ENCODE peak calls at places on chromosome 1, in ten cellular contexts. T, E, O, P, W, B, A, M, Q and C are unnamed samples.

GRCh38 chr1:156155760-156156495 is 2.5 kb downstream of the SEMA4A start:
- DNase-seq in T (no peak), E (no peak), O (no peak), P (no peak), W (no peak), B (no peak), A (no peak), M (no peak), Q (no peak), C (no peak)

GRCh38 chr1:188594542-188595235 is 1765.9 kb downstream of the PLA2G4A start:
- DNase-seq in T (no peak), E (no peak), O (no peak), P (no peak), W (peak), B (no peak), A (no peak), M (no peak), Q (no peak), C (no peak)

GRCh38 chr1:218284377-218284916 is 646 bp upstream of the RRP15 start:
- DNase-seq in T (no peak), E (peak), O (no peak), P (no peak), W (peak), B (no peak), A (no peak), M (peak), Q (no peak), C (no peak)

GRCh38 chr1:216984536-216984935 is 261.3 kb upstream of the ESRRG start:
- DNase-seq in T (no peak), E (no peak), O (no peak), P (no peak), W (no peak), B (no peak), A (no peak), M (no peak), Q (no peak), C (no peak)

GRCh38 chr1:159197767-159198557 is 6.7 kb upstream of the ACKR1 start:
- DNase-seq in T (no peak), E (peak), O (peak), P (peak), W (peak), B (peak), A (peak), M (peak), Q (peak), C (no peak)

GRCh38 chr1:41751804-41752513 is 166.8 kb downstream of the HIVEP3 start:
- DNase-seq in T (no peak), E (no peak), O (peak), P (no peak), W (no peak), B (no peak), A (no peak), M (no peak), Q (no peak), C (no peak)

GRCh38 chr1:153384996-153385580 is 5.8 kb downstream of the S100A8 start:
- DNase-seq in T (no peak), E (no peak), O (no peak), P (no peak), W (peak), B (no peak), A (no peak), M (no peak), Q (no peak), C (no peak)

GRCh38 chr1:189289346-189289745 is 1188.3 kb downstream of the BRINP3 start:
- DNase-seq in T (no peak), E (no peak), O (no peak), P (no peak), W (no peak), B (no peak), A (no peak), M (no peak), Q (no peak), C (no peak)

GRCh38 chr1:64545118-64545916 is 75.4 kb downstream of the CACHD1 start:
- DNase-seq in T (no peak), E (no peak), O (no peak), P (no peak), W (peak), B (no peak), A (peak), M (no peak), Q (no peak), C (no peak)

GRCh38 chr1:166354411-166354810 is 187.6 kb upstream of the FAM78B start:
- DNase-seq in T (no peak), E (no peak), O (no peak), P (no peak), W (no peak), B (no peak), A (no peak), M (no peak), Q (no peak), C (no peak)

GRCh38 chr1:245875581-245876263 is 631.4 kb downstream of the SMYD3 start:
- DNase-seq in T (no peak), E (no peak), O (peak), P (no peak), W (no peak), B (no peak), A (no peak), M (no peak), Q (no peak), C (no peak)

GRCh38 chr1:21774835-21775541 is 8.0 kb downstream of the USP48 start:
- DNase-seq in T (no peak), E (no peak), O (no peak), P (no peak), W (no peak), B (no peak), A (no peak), M (no peak), Q (no peak), C (no peak)

GRCh38 chr1:93345633-93346471 is at the start of gene DR1:
- DNase-seq in T (peak), E (peak), O (peak), P (peak), W (peak), B (peak), A (peak), M (peak), Q (peak), C (peak)

GRCh38 chr1:157641177-157641576 is 43.3 kb upstream of the FCRL4 start:
- DNase-seq in T (no peak), E (no peak), O (no peak), P (no peak), W (no peak), B (no peak), A (no peak), M (no peak), Q (no peak), C (no peak)

GRCh38 chr1:242525360-242525722 is 844 bp upstream of the PLD5 start:
- DNase-seq in T (no peak), E (no peak), O (no peak), P (no peak), W (no peak), B (no peak), A (no peak), M (peak), Q (no peak), C (no peak)

GRCh38 chr1:31583995-31584868 is 7.9 kb downstream of the TINAGL1 start:
- DNase-seq in T (peak), E (peak), O (peak), P (no peak), W (no peak), B (no peak), A (no peak), M (no peak), Q (no peak), C (no peak)

GRCh38 chr1:12447849-12448312 is 170.1 kb downstream of the DHRS3 start:
- DNase-seq in T (no peak), E (no peak), O (no peak), P (peak), W (no peak), B (no peak), A (no peak), M (no peak), Q (no peak), C (no peak)

GRCh38 chr1:112887599-112888303 is 68.2 kb downstream of the SLC16A1 start:
- DNase-seq in T (no peak), E (no peak), O (no peak), P (no peak), W (no peak), B (no peak), A (no peak), M (no peak), Q (no peak), C (no peak)

GRCh38 chr1:26035959-26036755 is 9.8 kb downstream of the SLC30A2 start:
- DNase-seq in T (peak), E (peak), O (peak), P (peak), W (peak), B (peak), A (peak), M (peak), Q (peak), C (peak)

GRCh38 chr1:41664861-41665640 is 180.6 kb upstream of the EDN2 start:
- DNase-seq in T (peak), E (no peak), O (peak), P (peak), W (peak), B (no peak), A (peak), M (peak), Q (peak), C (no peak)

GRCh38 chr1:201989354-201990128 is 7.1 kb downstream of the RNPEP start:
- DNase-seq in T (no peak), E (no peak), O (no peak), P (no peak), W (no peak), B (no peak), A (no peak), M (no peak), Q (no peak), C (no peak)

GRCh38 chr1:182193908-182194550 is 132.5 kb upstream of the ZNF648 start:
- DNase-seq in T (no peak), E (no peak), O (no peak), P (no peak), W (peak), B (no peak), A (no peak), M (no peak), Q (no peak), C (no peak)

GRCh38 chr1:47229031-47229831 is 2.8 kb downstream of the TAL1 start:
- DNase-seq in T (no peak), E (no peak), O (no peak), P (no peak), W (no peak), B (no peak), A (no peak), M (peak), Q (no peak), C (no peak)

GRCh38 chr1:175157200-175157599 is 35.4 kb downstream of the KIAA0040 start:
- DNase-seq in T (no peak), E (no peak), O (no peak), P (no peak), W (no peak), B (no peak), A (no peak), M (no peak), Q (no peak), C (no peak)

GRCh38 chr1:31505884-31506497 is 70.3 kb upstream of the TINAGL1 start:
- DNase-seq in T (no peak), E (no peak), O (peak), P (no peak), W (peak), B (no peak), A (peak), M (no peak), Q (no peak), C (no peak)

GRCh38 chr1:19754482-19754881 is 45.2 kb downstream of the TMCO4 start:
- DNase-seq in T (no peak), E (no peak), O (no peak), P (no peak), W (no peak), B (no peak), A (no peak), M (peak), Q (no peak), C (no peak)

GRCh38 chr1:160993544-160993943 is 27.4 kb downstream of the F11R start:
- DNase-seq in T (peak), E (no peak), O (peak), P (peak), W (peak), B (no peak), A (peak), M (peak), Q (no peak), C (no peak)

GRCh38 chr1:233364026-233364425 is 36.5 kb downstream of the MAP3K21 start:
- DNase-seq in T (no peak), E (no peak), O (no peak), P (no peak), W (no peak), B (no peak), A (no peak), M (no peak), Q (no peak), C (no peak)